ENCODE peak calls at places on chromosomes 11 and 22, in ten cellular contexts. J is PC-9, O is GM23338, V is HCT116, I is mesendoderm, T is H9, H is GM23248, Q is mammary epithelial cell, A is Karpas-422, E is neural progenitor cell. B is an unnamed sample. For H3K79me2, the result is how much of the 10 kb centered on the place peaks cover.

GRCh38 chr11:35040221-35040942 is 98.6 kb upstream of the CD44 start:
- DNase-seq in J (peak), O (no peak), V (no peak), I (no peak), T (no peak), H (peak), Q (peak), A (peak), E (no peak), B (no peak)

GRCh38 chr11:18804621-18805020 is 13.0 kb upstream of the PTPN5 start:
- DNase-seq in J (no peak), O (no peak), V (no peak), I (no peak), T (no peak), H (no peak), Q (peak), A (no peak), E (no peak), B (no peak)

GRCh38 chr11:123460006-123460700 is 30.1 kb downstream of the GRAMD1B start:
- DNase-seq in J (no peak), O (no peak), V (no peak), I (no peak), T (no peak), H (no peak), Q (no peak), A (no peak), E (no peak), B (no peak)

GRCh38 chr11:44931466-44931865 is 19.2 kb downstream of the TP53I11 start:
- DNase-seq in J (peak), O (no peak), V (no peak), I (peak), T (no peak), H (no peak), Q (no peak), A (no peak), E (peak), B (no peak)

GRCh38 chr11:121246021-121246768 is 46.4 kb upstream of the SC5D start:
- DNase-seq in J (no peak), O (no peak), V (no peak), I (no peak), T (peak), H (no peak), Q (no peak), A (no peak), E (peak), B (no peak)

GRCh38 chr22:19488884-19489843 is 9.4 kb downstream of the CDC45 start:
- DNase-seq in J (no peak), O (no peak), V (no peak), I (no peak), T (no peak), H (peak), Q (no peak), A (peak), E (no peak), B (peak)

GRCh38 chr22:32991353-32992115 is 66.6 kb downstream of the SYN3 start:
- DNase-seq in J (peak), O (no peak), V (no peak), I (no peak), T (no peak), H (peak), Q (peak), A (no peak), E (no peak), B (peak)

GRCh38 chr22:49590381-49590780 is 237.3 kb downstream of the BRD1 start:
- DNase-seq in J (no peak), O (no peak), V (no peak), I (no peak), T (no peak), H (no peak), Q (no peak), A (no peak), E (no peak), B (no peak)

GRCh38 chr11:133619973-133620372 is 87.7 kb upstream of the OPCML start:
- DNase-seq in J (no peak), O (peak), V (no peak), I (peak), T (no peak), H (no peak), Q (no peak), A (peak), E (peak), B (peak)

GRCh38 chr11:78654071-78654470 is 79.4 kb upstream of the NARS2 start:
- DNase-seq in J (no peak), O (peak), V (no peak), I (peak), T (no peak), H (no peak), Q (no peak), A (no peak), E (peak), B (no peak)

GRCh38 chr22:21760640-21761039 is 25.0 kb upstream of the YPEL1 start:
- DNase-seq in J (no peak), O (no peak), V (no peak), I (no peak), T (no peak), H (peak), Q (peak), A (no peak), E (no peak), B (no peak)

GRCh38 chr11:12118940-12119339 is 8.6 kb downstream of the MICAL2 start:
- DNase-seq in J (no peak), O (peak), V (no peak), I (no peak), T (no peak), H (no peak), Q (no peak), A (no peak), E (no peak), B (no peak)

GRCh38 chr11:12121011-12121410 is 10.6 kb downstream of the MICAL2 start:
- DNase-seq in J (no peak), O (no peak), V (no peak), I (no peak), T (no peak), H (no peak), Q (no peak), A (no peak), E (no peak), B (no peak)

GRCh38 chr11:12120031-12121008 is 9.9 kb downstream of the MICAL2 start:
- DNase-seq in J (no peak), O (no peak), V (no peak), I (no peak), T (no peak), H (no peak), Q (no peak), A (no peak), E (peak), B (no peak)

GRCh38 chr11:12121504-12121903 is 11.1 kb downstream of the MICAL2 start:
- DNase-seq in J (no peak), O (no peak), V (no peak), I (no peak), T (no peak), H (no peak), Q (no peak), A (no peak), E (no peak), B (no peak)

GRCh38 chr11:12119502-12119901 is 9.1 kb downstream of the MICAL2 start:
- DNase-seq in J (peak), O (no peak), V (no peak), I (no peak), T (no peak), H (no peak), Q (no peak), A (no peak), E (no peak), B (no peak)
- H3K79me2 ChIP-seq in J (half or more), O (under half), V (under half), I (under half), T (under half), H (half or more), Q (half or more), A (under half), E (under half), B (half or more)

DNA sequence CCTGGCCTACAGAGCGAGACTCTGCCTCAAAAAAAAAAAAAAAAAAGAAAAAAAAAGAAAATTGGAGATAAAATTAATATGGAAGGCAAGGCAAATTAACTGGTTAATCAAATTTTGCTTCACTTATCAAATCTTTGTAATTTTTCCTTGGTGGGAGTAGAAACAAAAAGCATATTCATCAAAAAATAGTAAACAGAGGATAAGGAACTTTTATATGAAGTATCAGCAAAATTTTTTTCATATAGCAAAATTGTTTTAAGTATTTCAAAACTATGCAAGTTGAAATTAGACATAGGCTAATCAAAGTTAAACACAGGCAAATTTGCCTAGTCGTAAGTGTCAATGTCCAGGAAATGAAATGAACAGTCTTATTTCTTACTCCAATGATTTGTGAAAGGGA is 33.0 kb downstream of the PICALM start:
- DNase-seq in J (no peak), O (no peak), V (no peak), I (no peak), T (no peak), H (no peak), Q (no peak), A (no peak), E (no peak), B (no peak)
- H3K79me2 ChIP-seq in J (half or more), O (half or more), V (half or more), I (under half), T (under half), H (half or more), Q (half or more), A (half or more), E (half or more), B (half or more)

GRCh38 chr22:38503021-38503420 is 3.1 kb downstream of the DDX17 start:
- DNase-seq in J (peak), O (no peak), V (no peak), I (no peak), T (no peak), H (no peak), Q (no peak), A (no peak), E (no peak), B (no peak)
- H3K79me2 ChIP-seq in J (half or more), O (half or more), V (half or more), I (half or more), T (under half), H (half or more), Q (half or more), A (half or more), E (half or more), B (half or more)

GRCh38 chr11:1521382-1522080 is 35.0 kb upstream of the MOB2 start:
- DNase-seq in J (no peak), O (no peak), V (no peak), I (no peak), T (no peak), H (no peak), Q (no peak), A (no peak), E (no peak), B (no peak)

GRCh38 chr11:1520209-1520986 is 33.8 kb upstream of the MOB2 start:
- DNase-seq in J (no peak), O (no peak), V (no peak), I (no peak), T (no peak), H (no peak), Q (no peak), A (no peak), E (no peak), B (no peak)

GRCh38 chr11:1519028-1519736 is 32.6 kb upstream of the MOB2 start:
- DNase-seq in J (no peak), O (no peak), V (no peak), I (no peak), T (no peak), H (no peak), Q (no peak), A (no peak), E (no peak), B (no peak)

GRCh38 chr11:1522081-1522424 is 35.5 kb upstream of the MOB2 start:
- DNase-seq in J (no peak), O (no peak), V (no peak), I (no peak), T (no peak), H (no peak), Q (no peak), A (no peak), E (no peak), B (no peak)

GRCh38 chr11:1520987-1521349 is 34.4 kb upstream of the MOB2 start:
- DNase-seq in J (no peak), O (no peak), V (no peak), I (no peak), T (no peak), H (no peak), Q (no peak), A (no peak), E (no peak), B (no peak)
- H3K79me2 ChIP-seq in J (under half), O (under half), V (under half), I (under half), T (under half), H (half or more), Q (half or more), A (under half), E (under half), B (half or more)

GRCh38 chr11:86037743-86038142 is 31.1 kb downstream of the PICALM start:
- DNase-seq in J (no peak), O (no peak), V (no peak), I (no peak), T (no peak), H (no peak), Q (no peak), A (no peak), E (no peak), B (no peak)

GRCh38 chr11:86039094-86039493 is 29.8 kb downstream of the PICALM start:
- DNase-seq in J (no peak), O (no peak), V (no peak), I (no peak), T (no peak), H (no peak), Q (no peak), A (no peak), E (no peak), B (no peak)

GRCh38 chr11:86035164-86035563 is 33.7 kb downstream of the PICALM start:
- DNase-seq in J (no peak), O (peak), V (no peak), I (no peak), T (no peak), H (no peak), Q (no peak), A (no peak), E (no peak), B (no peak)

DNA sequence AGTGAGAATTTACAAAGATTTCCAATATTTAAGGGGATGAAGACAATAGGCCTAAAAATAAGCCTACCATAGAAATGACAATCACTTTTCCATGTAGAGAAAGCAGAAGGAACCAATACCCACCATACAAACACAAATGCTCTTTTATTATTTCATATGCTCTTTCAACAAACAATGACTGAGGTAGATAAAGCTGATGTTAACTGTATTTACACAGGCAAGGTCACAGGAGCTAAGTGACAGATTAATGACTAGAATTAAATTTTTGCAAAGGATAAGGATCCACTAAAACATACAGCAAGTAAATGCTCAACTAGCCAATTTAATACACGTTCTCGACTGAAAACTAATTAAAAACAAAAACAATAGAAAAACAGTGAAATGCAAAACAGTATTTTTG is 34.2 kb downstream of the PICALM start:
- DNase-seq in J (no peak), O (no peak), V (no peak), I (no peak), T (no peak), H (no peak), Q (no peak), A (no peak), E (no peak), B (no peak)
- H3K79me2 ChIP-seq in J (half or more), O (half or more), V (half or more), I (under half), T (under half), H (half or more), Q (half or more), A (half or more), E (half or more), B (half or more)

GRCh38 chr22:46309526-46310085 is 12.9 kb downstream of the GTSE1 start:
- DNase-seq in J (no peak), O (no peak), V (no peak), I (no peak), T (no peak), H (no peak), Q (no peak), A (no peak), E (no peak), B (no peak)

GRCh38 chr22:46303347-46303965 is 6.8 kb downstream of the GTSE1 start:
- DNase-seq in J (no peak), O (no peak), V (no peak), I (no peak), T (no peak), H (peak), Q (peak), A (no peak), E (no peak), B (no peak)

GRCh38 chr22:46312056-46312455 is 15.4 kb downstream of the GTSE1 start:
- DNase-seq in J (no peak), O (no peak), V (no peak), I (no peak), T (no peak), H (no peak), Q (no peak), A (no peak), E (no peak), B (no peak)

DNA sequence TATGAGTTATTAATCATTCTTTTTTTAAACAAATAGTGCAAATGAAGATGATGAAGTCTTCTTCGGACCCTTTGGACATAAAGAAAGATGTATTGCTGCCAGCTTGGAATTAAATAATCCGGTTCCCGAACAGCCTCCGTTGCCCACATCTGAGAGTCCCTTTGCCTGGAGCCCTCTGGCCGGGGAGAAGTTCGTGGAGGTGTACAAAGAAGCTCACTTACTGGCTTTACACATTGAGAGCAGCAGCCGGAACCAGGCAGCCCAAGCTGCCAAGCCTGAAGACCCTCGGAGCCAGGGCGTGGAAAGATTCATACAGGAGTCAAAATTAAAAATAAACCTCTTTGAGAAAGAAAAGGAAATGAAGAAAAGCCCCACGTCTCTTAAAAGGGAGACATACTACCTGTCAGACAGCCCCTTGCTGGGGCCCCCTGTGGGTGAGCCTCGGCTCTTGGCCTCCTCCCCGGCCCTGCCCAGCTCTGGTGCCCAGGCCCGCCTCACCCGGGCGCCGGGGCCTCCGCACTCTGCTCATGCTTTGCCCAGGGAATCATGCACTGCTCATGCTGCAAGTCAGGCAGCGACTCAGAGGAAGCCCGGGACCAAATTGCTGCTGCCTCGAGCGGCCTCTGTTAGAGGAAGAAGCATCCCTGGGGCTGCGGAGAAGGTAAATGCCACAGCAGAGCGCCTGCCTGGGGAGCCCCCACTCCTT is 11.8 kb downstream of the GTSE1 start:
- DNase-seq in J (no peak), O (no peak), V (no peak), I (no peak), T (no peak), H (no peak), Q (no peak), A (no peak), E (no peak), B (no peak)
- H3K79me2 ChIP-seq in J (under half), O (under half), V (half or more), I (under half), T (under half), H (half or more), Q (half or more), A (half or more), E (half or more), B (half or more)